ENCODE peak calls at places on chromosome 9, in seven cellular contexts. A is HepG2, T is RWPE2, Z is SJSA1, J is ovary, X is right atrium auricular region, D is breast epithelium. W is an unnamed sample. For H3K4me1, the result is how much of the 10 kb centered on the place peaks cover.

GRCh38 chr9:31188496-31188895 is 1195.9 kb upstream of the ACO1 start:
- DNase-seq in A (no peak), T (no peak), Z (no peak), J (no peak), X (no peak), D (no peak), W (no peak)

GRCh38 chr9:16135916-16136315 is 583.1 kb downstream of the CCDC171 start:
- DNase-seq in A (no peak), T (no peak), Z (no peak), J (no peak), X (no peak), D (no peak), W (no peak)

GRCh38 chr9:121949364-121949763 is 143.7 kb downstream of the TTLL11 start:
- DNase-seq in A (no peak), T (no peak), Z (no peak), J (no peak), X (no peak), D (no peak), W (no peak)

GRCh38 chr9:87501806-87502205 is 4.1 kb downstream of the DAPK1 start:
- DNase-seq in A (no peak), T (no peak), Z (no peak), J (no peak), X (no peak), D (no peak), W (no peak)

GRCh38 chr9:38732849-38733248 is 12.9 kb upstream of the FAM240B start:
- DNase-seq in A (no peak), T (no peak), Z (no peak), J (no peak), X (no peak), D (no peak), W (no peak)

GRCh38 chr9:8604201-8604600 is 804.6 kb upstream of the DMAC1 start:
- DNase-seq in A (no peak), T (no peak), Z (no peak), J (no peak), X (no peak), D (no peak), W (no peak)

GRCh38 chr9:89595646-89596045 is 9.2 kb upstream of the GADD45G start:
- DNase-seq in A (no peak), T (no peak), Z (no peak), J (no peak), X (peak), D (no peak), W (no peak)

GRCh38 chr9:131348631-131349521 is 45.0 kb upstream of the PRRC2B start:
- DNase-seq in A (no peak), T (no peak), Z (no peak), J (peak), X (no peak), D (no peak), W (peak)

GRCh38 chr9:121634329-121634784 is 17.1 kb upstream of the DAB2IP start:
- DNase-seq in A (peak), T (no peak), Z (no peak), J (no peak), X (no peak), D (no peak), W (no peak)

GRCh38 chr9:109574061-109574882 is 76.2 kb upstream of the PTPN3 start:
- DNase-seq in A (peak), T (no peak), Z (peak), J (no peak), X (no peak), D (no peak), W (no peak)

GRCh38 chr9:65420771-65421170 is 135.8 kb upstream of the FOXD4L5 start:
- DNase-seq in A (no peak), T (no peak), Z (no peak), J (no peak), X (no peak), D (no peak), W (no peak)

GRCh38 chr9:88319936-88320747 is 68.1 kb upstream of the SPIN1 start:
- DNase-seq in A (no peak), T (no peak), Z (peak), J (no peak), X (no peak), D (no peak), W (no peak)

GRCh38 chr9:116951588-116952433 is 264.7 kb downstream of the TRIM32 start:
- DNase-seq in A (no peak), T (no peak), Z (peak), J (no peak), X (no peak), D (no peak), W (no peak)

DNA sequence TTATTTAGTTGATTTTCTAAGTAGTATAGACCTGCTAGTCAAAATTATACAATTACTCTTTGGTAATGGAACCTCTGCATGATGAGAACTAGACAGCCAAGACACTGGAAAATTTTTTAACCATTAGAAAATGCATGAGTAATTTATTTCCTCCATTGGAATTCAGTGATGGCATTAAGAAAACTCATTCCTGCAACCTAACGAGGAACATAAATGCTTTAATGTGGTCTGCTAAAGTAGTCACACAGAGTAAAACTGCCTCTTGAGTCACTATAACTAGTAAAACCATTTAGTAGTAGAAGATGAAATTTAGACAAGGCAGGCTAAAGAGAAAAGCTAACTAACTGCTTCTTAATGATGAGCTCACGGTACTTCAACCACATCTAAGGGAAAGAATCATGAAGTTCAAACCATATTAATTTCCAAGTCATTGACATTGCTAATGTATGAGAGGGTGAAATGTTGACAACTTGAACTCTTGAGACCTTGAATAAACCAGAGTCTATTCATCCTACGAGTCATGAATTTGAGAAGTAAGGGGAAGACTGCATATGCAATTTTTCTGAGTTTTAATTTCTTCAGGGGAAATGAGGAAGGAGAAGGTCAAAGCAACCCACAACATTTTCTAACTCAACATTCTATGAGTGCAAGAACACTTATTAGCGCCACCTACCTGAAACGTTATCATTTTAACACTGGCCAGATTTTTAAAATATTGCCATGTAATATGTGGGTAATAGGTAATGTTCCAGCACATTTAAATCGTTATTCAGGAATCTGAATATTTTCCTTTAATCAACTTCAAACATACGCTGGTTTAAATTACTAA is 74.4 kb downstream of the GLIS3 start:
- DNase-seq in A (no peak), T (no peak), Z (peak), J (no peak), X (no peak), D (no peak), W (no peak)
- H3K4me1 ChIP-seq in A (under half), T (under half), Z (under half), J (under half), X (under half), D (under half), W (under half)

GRCh38 chr9:106757539-106757938 is 105.4 kb upstream of the ZNF462 start:
- DNase-seq in A (no peak), T (no peak), Z (no peak), J (no peak), X (no peak), D (no peak), W (no peak)
- H3K4me1 ChIP-seq in A (under half), T (under half), Z (under half), J (under half), X (under half), D (under half), W (under half)

GRCh38 chr9:127565231-127565630 is 46.8 kb upstream of the STXBP1 start:
- DNase-seq in A (no peak), T (no peak), Z (no peak), J (no peak), X (no peak), D (no peak), W (no peak)
- H3K4me1 ChIP-seq in A (under half), T (half or more), Z (half or more), J (under half), X (half or more), D (under half), W (under half)

GRCh38 chr9:98556511-98556910 is 152.2 kb downstream of the GABBR2 start:
- DNase-seq in A (no peak), T (no peak), Z (no peak), J (no peak), X (peak), D (no peak), W (no peak)

GRCh38 chr9:98555851-98556465 is 152.8 kb downstream of the GABBR2 start:
- DNase-seq in A (no peak), T (no peak), Z (no peak), J (no peak), X (peak), D (no peak), W (no peak)

GRCh38 chr9:98563212-98563907 is 145.4 kb downstream of the GABBR2 start:
- DNase-seq in A (no peak), T (no peak), Z (no peak), J (no peak), X (peak), D (no peak), W (no peak)

GRCh38 chr9:98558575-98558974 is 150.2 kb downstream of the GABBR2 start:
- DNase-seq in A (no peak), T (no peak), Z (no peak), J (no peak), X (peak), D (no peak), W (no peak)

DNA sequence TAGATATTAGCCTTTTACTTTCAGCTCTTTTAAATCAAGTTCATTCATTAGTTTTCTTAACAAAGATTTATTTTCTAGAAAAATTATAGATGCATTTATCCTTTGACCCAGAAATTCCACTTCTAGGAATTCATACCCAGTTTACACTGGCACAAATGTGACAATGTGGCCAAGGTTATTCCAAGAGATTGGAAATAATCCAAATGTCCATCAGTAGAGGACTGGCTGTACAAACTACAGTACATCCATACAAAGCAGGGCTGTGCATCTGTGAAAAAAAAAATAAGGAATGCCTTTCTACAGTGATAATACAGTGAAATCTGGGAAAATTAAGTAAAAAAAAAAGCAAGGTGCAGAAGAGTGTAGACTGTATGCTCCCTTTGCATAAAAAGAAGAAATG is 149.2 kb downstream of the GABBR2 start:
- DNase-seq in A (no peak), T (no peak), Z (no peak), J (no peak), X (no peak), D (no peak), W (no peak)
- H3K4me1 ChIP-seq in A (under half), T (under half), Z (under half), J (under half), X (under half), D (under half), W (under half)

GRCh38 chr9:86176468-86176867 is 77.1 kb upstream of the GOLM1 start:
- DNase-seq in A (no peak), T (no peak), Z (no peak), J (no peak), X (no peak), D (no peak), W (no peak)
- H3K4me1 ChIP-seq in A (under half), T (under half), Z (under half), J (under half), X (under half), D (under half), W (under half)

DNA sequence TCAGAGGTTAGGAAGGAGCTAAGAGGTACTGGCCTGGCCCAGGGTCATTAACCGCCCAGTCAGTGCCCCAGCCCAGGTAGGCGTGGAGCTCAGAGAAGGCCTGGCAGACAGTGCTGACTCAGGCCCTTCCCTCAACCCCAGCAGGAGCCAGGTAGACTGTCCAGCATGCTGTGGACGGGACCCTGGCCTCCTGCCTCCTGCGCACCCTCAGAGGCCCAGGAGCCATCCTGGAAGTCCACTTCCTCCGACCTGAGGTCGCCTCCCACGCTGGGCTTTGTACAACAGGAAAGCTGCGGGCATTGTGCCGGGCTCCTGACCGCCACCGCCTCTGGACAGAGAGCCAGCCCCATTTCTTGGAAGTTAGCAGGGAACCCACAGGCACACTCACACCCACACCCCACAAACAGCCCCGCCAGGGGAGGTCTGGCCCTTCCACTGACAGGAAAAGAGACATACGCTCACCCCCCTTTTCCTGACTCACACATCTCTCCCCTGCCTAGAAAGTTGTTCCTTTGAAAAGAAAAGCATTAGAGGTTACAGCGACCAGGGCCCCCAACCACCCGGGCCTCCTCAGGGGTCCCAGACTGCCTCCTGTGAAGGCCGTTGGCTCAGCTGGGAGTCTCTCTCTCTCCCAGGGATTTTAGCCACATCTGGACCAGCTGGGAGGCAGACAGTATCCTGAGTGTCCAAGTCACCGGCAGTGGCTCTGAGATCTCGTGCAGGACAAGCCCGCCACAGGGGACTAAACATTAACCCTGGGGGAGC is 7.7 kb downstream of the RALGDS start:
- DNase-seq in A (no peak), T (peak), Z (no peak), J (peak), X (no peak), D (no peak), W (peak)
- H3K4me1 ChIP-seq in A (under half), T (under half), Z (under half), J (under half), X (half or more), D (under half), W (half or more)

GRCh38 chr9:71681708-71682268 is 86.5 kb downstream of the CEMIP2 start:
- DNase-seq in A (no peak), T (no peak), Z (peak), J (no peak), X (no peak), D (no peak), W (no peak)

GRCh38 chr9:71683598-71684235 is 84.6 kb downstream of the CEMIP2 start:
- DNase-seq in A (no peak), T (peak), Z (no peak), J (peak), X (peak), D (no peak), W (no peak)

GRCh38 chr9:71680189-71680983 is 87.9 kb downstream of the CEMIP2 start:
- DNase-seq in A (peak), T (no peak), Z (peak), J (no peak), X (no peak), D (no peak), W (no peak)

GRCh38 chr9:71678999-71679398 is 89.3 kb downstream of the CEMIP2 start:
- DNase-seq in A (no peak), T (no peak), Z (no peak), J (no peak), X (no peak), D (no peak), W (no peak)

GRCh38 chr9:71681104-71681707 is 87.1 kb downstream of the CEMIP2 start:
- DNase-seq in A (no peak), T (no peak), Z (no peak), J (no peak), X (no peak), D (no peak), W (no peak)
- H3K4me1 ChIP-seq in A (half or more), T (half or more), Z (half or more), J (under half), X (under half), D (under half), W (under half)

W was measured in spleen.